ENCODE peak calls at places on chromosome 15, in ten cellular contexts. G is CD4-positive, CD25-positive, alpha-beta regulatory T cell; Y is CD8-positive, alpha-beta memory T cell; R is pancreas; B is HepG2; Q is psoas muscle; O is neuronal stem cell; E is CD4-positive, alpha-beta memory T cell; F is CD8-positive, alpha-beta T cell; H is thoracic aorta. V is an unnamed sample.

GRCh38 chr15:71752604-71753289 is 57.6 kb upstream of the NR2E3 start:
- DNase-seq in F (no peak), G (no peak), H (peak; percentile 68), E (no peak), R (peak; percentile 39), Q (peak; percentile 24), O (peak; percentile 18), B (peak; percentile 44), Y (no peak), V (no peak)

GRCh38 chr15:90994059-90994416 is 297 bp downstream of the PRC1 start:
- DNase-seq in B (no peak), Y (no peak), G (no peak), H (no peak), F (no peak), R (no peak), O (peak; percentile 12), E (no peak), Q (peak; percentile 16), V (no peak)

GRCh38 chr15:101028772-101029438 is 109.7 kb downstream of the LRRK1 start:
- DNase-seq in Q (no peak), F (no peak), R (peak; percentile 10), B (no peak), G (no peak), O (no peak), E (no peak), H (no peak), Y (no peak), V (peak; percentile 19)

GRCh38 chr15:100096700-100097099 is 245.1 kb downstream of the ADAMTS17 start:
- DNase-seq in B (no peak), O (no peak), F (no peak), E (no peak), Y (no peak), G (no peak), R (no peak), Q (no peak), H (no peak), V (no peak)

GRCh38 chr15:101684384-101684783 is 32.2 kb upstream of the TM2D3 start:
- DNase-seq in O (no peak), F (no peak), Q (no peak), E (no peak), H (no peak), B (no peak), Y (no peak), G (no peak), R (no peak), V (no peak)

GRCh38 chr15:88299502-88299901 is 43.0 kb upstream of the NTRK3 start:
- DNase-seq in Q (no peak), G (no peak), E (no peak), Y (no peak), O (no peak), R (no peak), H (no peak), F (no peak), B (no peak), V (no peak)

GRCh38 chr15:77838061-77838460 is 205.3 kb upstream of the LINGO1 start:
- DNase-seq in B (no peak), H (no peak), Y (no peak), Q (no peak), F (no peak), E (no peak), G (no peak), R (no peak), O (no peak), V (no peak)

GRCh38 chr15:28140062-28140461 is 40.9 kb upstream of the OCA2 start:
- DNase-seq in R (no peak), E (no peak), G (no peak), Y (no peak), H (no peak), F (no peak), O (no peak), B (no peak), Q (no peak), V (no peak)

GRCh38 chr15:77739591-77740378 is 107.1 kb upstream of the LINGO1 start:
- DNase-seq in H (no peak), Q (no peak), O (peak; percentile 50), G (no peak), E (no peak), B (no peak), Y (no peak), R (no peak), F (no peak), V (no peak)

GRCh38 chr15:51062736-51063135 is 32.0 kb downstream of the TNFAIP8L3 start:
- DNase-seq in F (no peak), O (no peak), R (no peak), E (no peak), H (no peak), Q (no peak), Y (no peak), G (no peak), B (no peak), V (no peak)

GRCh38 chr15:51054535-51054934 is 40.2 kb downstream of the TNFAIP8L3 start:
- DNase-seq in O (no peak), G (no peak), E (no peak), Q (no peak), B (no peak), R (no peak), F (no peak), H (no peak), Y (no peak), V (no peak)

GRCh38 chr15:51065781-51066180 is 28.9 kb downstream of the TNFAIP8L3 start:
- DNase-seq in F (no peak), Y (no peak), G (no peak), O (no peak), E (no peak), R (no peak), Q (no peak), B (no peak), H (no peak), V (no peak)

DNA sequence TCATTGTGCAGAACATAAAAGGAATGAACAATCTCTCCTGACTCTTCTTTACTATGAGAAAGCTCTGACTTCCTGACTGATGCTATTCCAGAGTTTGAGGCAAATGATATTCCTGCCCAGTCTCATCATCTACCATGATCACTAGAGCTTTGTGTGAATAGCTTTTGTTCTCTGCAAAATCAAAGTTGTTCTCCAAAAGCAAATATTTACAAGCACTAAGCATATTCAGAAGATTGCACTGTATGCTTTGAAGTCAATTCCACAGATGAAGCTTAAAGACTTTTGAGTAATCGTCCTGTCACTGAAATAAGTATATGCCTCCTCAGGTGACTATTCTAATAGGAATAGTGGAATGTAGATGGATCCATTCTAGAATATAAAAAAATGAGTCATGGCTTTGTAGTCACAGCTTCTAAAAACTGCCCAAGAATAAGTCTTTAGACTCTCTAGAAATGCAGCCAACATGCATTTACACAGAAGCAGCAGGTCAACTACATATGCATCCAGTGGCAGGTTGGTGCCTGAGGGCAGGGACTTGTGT is 34.6 kb downstream of the TNFAIP8L3 start:
- DNase-seq in F (no peak), O (no peak), E (no peak), Q (no peak), G (no peak), R (no peak), B (peak; percentile 95), Y (no peak), H (no peak), V (no peak)
- H3K4me1 ChIP-seq in F (no peaks in the 10 kb centered on the region), O (peaks cover 3% of the 10 kb centered on the region), E (no peaks in the 10 kb centered on the region), Q (no peaks in the 10 kb centered on the region), G (no peaks in the 10 kb centered on the region), R (no peaks in the 10 kb centered on the region), B (peaks cover 24% of the 10 kb centered on the region), Y (no peaks in the 10 kb centered on the region), H (peaks cover under 1% of the 10 kb centered on the region), V (no peaks in the 10 kb centered on the region)

DNA sequence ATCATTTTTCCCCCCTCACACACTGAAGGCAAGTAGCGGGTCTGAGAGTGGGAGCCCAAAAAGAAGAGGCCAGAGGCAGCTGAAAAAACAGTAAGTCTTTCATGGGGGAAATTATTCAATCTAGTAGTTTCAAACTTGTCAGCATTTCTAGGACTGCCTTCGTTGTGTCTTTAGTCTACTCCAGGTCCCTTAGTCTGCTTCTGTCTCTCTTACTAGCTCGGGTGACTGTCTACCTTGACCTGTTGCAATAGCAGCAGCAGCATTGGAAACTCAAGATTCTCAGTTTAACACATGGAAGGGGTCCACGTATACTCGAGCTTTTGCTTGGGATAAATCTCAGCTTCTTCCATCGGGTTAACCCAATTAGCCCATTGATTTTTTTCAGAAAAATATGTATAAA is 28.9 kb downstream of the CHD2 start:
- DNase-seq in E (no peak), B (no peak), Y (no peak), O (no peak), Q (no peak), R (no peak), H (no peak), G (no peak), F (no peak), V (no peak)
- H3K27ac ChIP-seq in E (no peak overlapping the region), B (no peak overlapping the region), Y (no peak overlapping the region), O (no peak overlapping the region), Q (peak overlapping the region; percentile 87), R (no peak overlapping the region), H (no peak overlapping the region), G (no peak overlapping the region), F (no peak overlapping the region), V (no peak overlapping the region)

DNA sequence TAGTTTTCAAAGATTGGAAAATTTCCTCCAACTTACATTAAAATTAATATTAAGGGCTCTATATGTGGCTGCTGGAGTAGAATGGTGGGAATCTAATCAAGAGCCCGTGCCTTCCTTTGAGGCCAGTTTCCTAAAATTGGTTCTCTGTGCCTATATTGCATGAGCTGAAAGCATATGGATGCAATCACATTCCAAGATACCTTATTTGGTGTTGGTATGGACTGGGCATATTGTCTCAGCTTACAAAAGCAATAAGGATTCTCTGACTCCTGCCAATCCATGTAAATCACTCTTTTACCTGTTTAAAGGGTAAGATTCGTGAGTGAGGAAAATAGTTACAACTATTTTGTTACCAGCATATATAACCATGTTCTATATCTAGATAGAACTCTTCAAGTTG is 111.6 kb downstream of the GREM1 start:
- DNase-seq in O (no peak), B (no peak), G (no peak), F (no peak), H (no peak), Q (no peak), R (no peak), E (no peak), Y (no peak), V (no peak)
- H3K4me1 ChIP-seq in O (no peaks in the 10 kb centered on the region), B (no peaks in the 10 kb centered on the region), G (no peaks in the 10 kb centered on the region), F (no peaks in the 10 kb centered on the region), H (no peaks in the 10 kb centered on the region), Q (no peaks in the 10 kb centered on the region), R (no peaks in the 10 kb centered on the region), E (no peaks in the 10 kb centered on the region), Y (no peaks in the 10 kb centered on the region), V (no peaks in the 10 kb centered on the region)

GRCh38 chr15:63084806-63085205 is 36.9 kb upstream of the LACTB start:
- DNase-seq in E (no peak), B (no peak), G (no peak), Q (no peak), O (no peak), H (no peak), R (no peak), F (no peak), Y (no peak), V (no peak)

GRCh38 chr15:63086967-63087366 is 34.7 kb upstream of the LACTB start:
- DNase-seq in F (no peak), Y (no peak), E (no peak), R (no peak), Q (no peak), B (no peak), H (no peak), O (no peak), G (no peak), V (no peak)

GRCh38 chr15:63088532-63089245 is 33.0 kb upstream of the LACTB start:
- DNase-seq in Y (no peak), Q (no peak), B (no peak), E (no peak), G (no peak), O (no peak), R (no peak), F (no peak), H (no peak), V (no peak)

GRCh38 chr15:63085289-63085688 is 36.4 kb upstream of the LACTB start:
- DNase-seq in F (no peak), G (no peak), B (no peak), E (no peak), Y (no peak), H (no peak), R (no peak), O (no peak), Q (no peak), V (no peak)

GRCh38 chr15:63086271-63086670 is 35.4 kb upstream of the LACTB start:
- DNase-seq in O (no peak), H (no peak), Y (no peak), Q (no peak), E (no peak), G (no peak), F (no peak), B (no peak), R (no peak), V (no peak)
- H3K27ac ChIP-seq in O (no peak overlapping the region), H (no peak overlapping the region), Y (no peak overlapping the region), Q (no peak overlapping the region), E (no peak overlapping the region), G (no peak overlapping the region), F (no peak overlapping the region), B (no peak overlapping the region), R (no peak overlapping the region), V (no peak overlapping the region)

V was measured in naive thymus-derived CD4-positive, alpha-beta T cell.